ENCODE peak calls at places on chromosomes 3 and 15, in four cellular contexts. M, N, C and S are unnamed samples.

GRCh38 chr3:64561503-64561810 is 126.3 kb downstream of the ADAMTS9 start:
- DNase-seq in M (no peak), C (no peak), N (no peak), S (no peak)

GRCh38 chr15:25508369-25509002 is 69.7 kb upstream of the UBE3A start:
- DNase-seq in M (peak; percentile 52), C (no peak), N (no peak), S (peak; percentile 3)

GRCh38 chr15:35567392-35567791 is 21.4 kb upstream of the DPH6 start:
- DNase-seq in M (no peak), N (no peak), C (no peak), S (no peak)

GRCh38 chr3:71062037-71062919 is 521.2 kb downstream of the FOXP1 start:
- DNase-seq in C (no peak), N (no peak), M (no peak), S (no peak)

GRCh38 chr3:42128526-42128925 is 37.4 kb downstream of the TRAK1 start:
- DNase-seq in M (no peak), N (no peak), C (no peak), S (no peak)

GRCh38 chr3:188187055-188187454 is 33.1 kb downstream of the LPP start:
- DNase-seq in N (no peak), M (no peak), C (no peak), S (no peak)

GRCh38 chr3:56933803-56934202 is 126.7 kb upstream of the SPATA12 start:
- DNase-seq in N (no peak), C (no peak), M (no peak), S (no peak)

GRCh38 chr3:53169045-53169831 is 8.2 kb downstream of the PRKCD start:
- DNase-seq in C (no peak), N (no peak), M (no peak), S (peak; percentile 83)

GRCh38 chr15:34271493-34271892 is 46.7 kb downstream of the EMC4 start:
- DNase-seq in N (no peak), C (no peak), M (no peak), S (peak; percentile 14)

GRCh38 chr3:184544513-184544861 is 17.1 kb upstream of the EPHB3 start:
- DNase-seq in M (no peak), N (no peak), C (no peak), S (no peak)

GRCh38 chr15:101503296-101503599 is 13.7 kb upstream of the PCSK6 start:
- DNase-seq in C (no peak), N (no peak), M (no peak), S (no peak)

GRCh38 chr3:25834346-25834745 is 44.5 kb downstream of the OXSM start:
- DNase-seq in M (no peak), C (no peak), N (no peak), S (no peak)

GRCh38 chr15:89656116-89656815 is 999 bp upstream of the KIF7 start:
- DNase-seq in M (no peak), N (no peak), C (no peak), S (no peak)

GRCh38 chr3:141280086-141280485 is 48.5 kb downstream of the PXYLP1 start:
- DNase-seq in C (no peak), M (no peak), N (no peak), S (no peak)

GRCh38 chr3:167102071-167102470 is 278.0 kb downstream of the ZBBX start:
- DNase-seq in C (no peak), N (no peak), M (peak; percentile 2), S (peak; percentile 64)

GRCh38 chr3:35664460-35664919 is 25.2 kb downstream of the ARPP21 start:
- DNase-seq in M (no peak), C (no peak), N (peak; percentile 2), S (no peak)

GRCh38 chr15:36401586-36401966 is 177.8 kb upstream of the CDIN1 start:
- DNase-seq in N (no peak), C (no peak), M (no peak), S (no peak)

GRCh38 chr3:111694471-111694870 is 99.3 kb upstream of the ZBED2 start:
- DNase-seq in M (no peak), C (no peak), N (no peak), S (no peak)

GRCh38 chr3:111690242-111690641 is 95.1 kb upstream of the ZBED2 start:
- DNase-seq in C (no peak), N (no peak), M (no peak), S (no peak)

GRCh38 chr3:111688190-111688800 is 93.1 kb upstream of the ZBED2 start:
- DNase-seq in C (no peak), M (no peak), N (no peak), S (no peak)

GRCh38 chr3:111692593-111693552 is 97.7 kb upstream of the ZBED2 start:
- DNase-seq in N (no peak), M (no peak), C (no peak), S (no peak)

GRCh38 chr3:111691293-111691909 is 96.3 kb upstream of the ZBED2 start:
- DNase-seq in C (no peak), N (no peak), M (peak; percentile 7), S (no peak)
- TF ChIP-seq SPI1 in C (no peak), N (no peak), M (no peak), S (no peak)

DNA sequence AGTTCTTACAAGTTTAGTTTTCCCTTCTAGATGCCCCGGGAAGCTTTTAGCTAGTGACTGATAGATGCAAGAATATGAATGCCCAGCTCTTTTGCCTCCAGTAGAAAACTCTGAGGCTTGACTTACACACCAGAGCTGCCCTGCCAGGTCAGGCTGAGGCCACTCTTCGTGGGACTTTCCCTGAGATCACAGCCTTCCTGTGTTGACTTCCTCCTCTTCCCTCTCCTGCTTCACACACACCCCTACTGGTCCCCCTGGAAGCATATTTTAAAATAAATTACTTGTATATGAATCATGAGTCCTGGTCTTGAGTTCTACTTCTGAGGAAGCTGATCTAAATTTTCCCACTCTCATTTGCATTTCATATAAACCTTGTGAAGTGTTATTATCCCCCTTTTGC is 413.7 kb downstream of the PDCD6IP start:
- DNase-seq in C (no peak), N (no peak), M (no peak), S (no peak)
- TF ChIP-seq SPI1 in C (no peak), N (no peak), M (no peak), S (no peak)

GRCh38 chr3:119647843-119648575 is 12.4 kb downstream of the POPDC2 start:
- DNase-seq in N (no peak), C (no peak), M (no peak), S (no peak)
- TF ChIP-seq SPI1 in N (no peak), C (no peak), M (no peak), S (no peak)

GRCh38 chr15:70587896-70588567 is 175.3 kb downstream of the UACA start:
- DNase-seq in N (no peak), C (no peak), M (no peak), S (no peak)

GRCh38 chr15:70585707-70586034 is 177.7 kb downstream of the UACA start:
- DNase-seq in C (no peak), N (no peak), M (no peak), S (no peak)

GRCh38 chr15:70588613-70589012 is 174.7 kb downstream of the UACA start:
- DNase-seq in M (no peak), N (no peak), C (no peak), S (no peak)

GRCh38 chr15:70586241-70586640 is 177.1 kb downstream of the UACA start:
- DNase-seq in N (no peak), M (no peak), C (no peak), S (no peak)

GRCh38 chr15:70589221-70589620 is 174.1 kb downstream of the UACA start:
- DNase-seq in M (no peak), C (no peak), N (no peak), S (peak; percentile 61)
- TF ChIP-seq SPI1 in M (no peak), C (no peak), N (no peak), S (no peak)

DNA sequence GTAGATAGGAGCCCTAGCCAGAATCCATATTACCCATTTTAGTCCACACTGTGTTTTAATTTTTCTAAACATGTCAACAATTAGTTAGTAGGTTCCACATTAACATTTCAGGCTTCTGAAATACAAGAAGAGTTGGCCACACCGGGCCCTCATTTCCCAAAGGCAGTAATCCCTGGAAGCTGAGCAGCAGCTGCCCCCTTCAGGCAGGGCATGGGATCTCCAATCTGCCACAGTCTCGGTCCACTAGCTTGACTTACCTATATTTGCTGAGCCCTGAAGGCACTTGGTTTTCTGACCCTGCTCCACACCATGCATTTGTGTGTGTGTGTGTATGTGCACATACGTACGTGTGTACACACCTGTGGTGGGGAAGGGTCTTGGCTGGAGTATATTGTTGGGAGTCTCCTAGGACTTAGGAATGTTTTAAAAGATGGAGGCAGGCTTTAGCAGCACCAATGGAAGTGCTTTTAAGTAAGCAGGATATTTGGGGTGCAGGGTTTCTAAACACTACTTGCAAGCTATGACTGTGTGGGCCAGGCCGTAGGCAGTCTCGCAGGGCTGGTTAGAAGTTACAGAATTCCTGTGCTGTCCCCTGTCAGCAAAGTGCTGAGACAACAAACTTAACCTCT is 71.2 kb upstream of the SOX14 start:
- DNase-seq in C (peak; percentile 7), M (peak; percentile 27), N (peak; percentile 3), S (peak; percentile 32)
- TF ChIP-seq SPI1 in C (no peak), M (no peak), N (no peak), S (no peak)

DNA sequence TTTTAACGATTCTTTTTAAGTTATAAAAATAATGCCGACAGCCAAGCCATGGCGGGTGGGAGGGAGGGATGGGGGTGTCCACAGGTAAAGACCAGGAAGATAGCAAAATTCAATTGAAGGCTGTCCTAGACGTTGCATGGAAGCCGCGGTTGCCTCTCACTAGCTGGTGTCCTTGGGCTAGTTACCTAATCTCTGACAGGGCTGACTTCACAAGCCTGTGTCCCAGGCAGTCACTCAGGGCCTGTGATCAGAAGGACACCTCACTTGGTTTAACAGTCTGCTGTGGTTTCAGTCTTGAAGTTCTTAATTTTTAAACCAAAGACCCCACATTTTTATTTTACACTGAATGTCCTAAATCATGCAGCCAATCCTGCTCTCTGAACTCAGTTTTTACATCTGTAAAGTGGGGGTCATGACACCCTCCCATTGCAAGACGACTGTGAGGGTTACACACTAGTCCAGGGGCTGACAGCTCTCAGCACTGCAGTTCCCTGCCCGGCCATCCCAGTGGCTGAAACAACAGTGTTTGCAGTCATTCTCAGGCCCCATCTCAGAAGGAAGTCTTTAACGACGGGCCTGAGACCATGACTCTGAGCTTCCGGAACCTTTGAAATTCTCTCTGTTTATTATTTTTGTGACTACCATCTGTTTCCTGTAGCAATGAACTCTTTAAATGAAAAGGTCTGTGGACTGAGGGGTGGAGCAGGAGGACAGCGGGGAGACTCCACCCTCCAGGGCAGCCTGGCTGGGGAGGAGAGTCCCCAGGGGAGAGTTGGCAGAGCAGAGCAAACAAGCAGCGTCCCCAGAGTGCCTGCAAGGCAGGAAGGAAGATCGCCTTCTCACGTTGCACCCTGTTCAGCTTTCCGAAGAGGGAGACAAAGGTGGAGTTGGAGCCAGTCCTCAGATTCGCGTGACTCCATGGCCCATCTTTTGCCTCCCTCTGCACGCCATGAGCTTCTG is 525.4 kb upstream of the PROK2 start:
- DNase-seq in C (peak; percentile 50), N (peak; percentile 84), M (peak; percentile 40), S (peak; percentile 54)
- TF ChIP-seq SPI1 in C (peak; percentile 28), N (no peak), M (no peak), S (peak; percentile 12)

GRCh38 chr3:27629381-27629780 is 92.7 kb downstream of the EOMES start:
- DNase-seq in N (no peak), C (no peak), M (no peak), S (no peak)

GRCh38 chr3:27628029-27628750 is 93.9 kb downstream of the EOMES start:
- DNase-seq in M (no peak), C (no peak), N (no peak), S (no peak)

GRCh38 chr3:27630892-27631291 is 91.2 kb downstream of the EOMES start:
- DNase-seq in C (no peak), N (no peak), M (no peak), S (peak; percentile 34)

GRCh38 chr3:27633224-27633545 is 88.9 kb downstream of the EOMES start:
- DNase-seq in M (no peak), N (no peak), C (no peak), S (peak; percentile 63)

GRCh38 chr3:27632431-27633223 is 89.5 kb downstream of the EOMES start:
- DNase-seq in C (peak; percentile 45), N (no peak), M (peak; percentile 6), S (peak; percentile 6)
- TF ChIP-seq SPI1 in C (no peak), N (no peak), M (no peak), S (no peak)